ENCODE peak calls at places on chromosomes 13 and 19, in five cellular contexts. Q, W, A, N and G are unnamed samples.

GRCh38 chr13:42561752-42562467 is 12.0 kb upstream of the TNFSF11 start:
- DNase-seq in Q (no peak), W (no peak), A (no peak), N (no peak), G (no peak)

GRCh38 chr13:93948523-93948922 is 531.0 kb downstream of the DCT start:
- DNase-seq in Q (no peak), W (no peak), A (no peak), N (no peak), G (no peak)

GRCh38 chr13:40060318-40061007 is 405.0 kb downstream of the COG6 start:
- DNase-seq in Q (no peak), W (no peak), A (no peak), N (no peak), G (peak)

GRCh38 chr13:19606152-19606551 is 27.3 kb upstream of the MPHOSPH8 start:
- DNase-seq in Q (no peak), W (peak), A (no peak), N (no peak), G (no peak)

GRCh38 chr13:110347535-110348308 is 40.6 kb downstream of the COL4A2 start:
- DNase-seq in Q (no peak), W (peak), A (no peak), N (no peak), G (peak)

GRCh38 chr19:31676271-31677004 is 327.2 kb upstream of the TSHZ3 start:
- DNase-seq in Q (no peak), W (peak), A (peak), N (no peak), G (no peak)

GRCh38 chr19:15551183-15552004 is 43.1 kb downstream of the CYP4F22 start:
- DNase-seq in Q (peak), W (peak), A (peak), N (no peak), G (no peak)

GRCh38 chr19:3618144-3618810 is 8.3 kb downstream of the CACTIN start:
- DNase-seq in Q (peak), W (peak), A (peak), N (no peak), G (peak)

GRCh38 chr13:75774176-75774575 is 138.0 kb downstream of the LMO7 start:
- DNase-seq in Q (no peak), W (no peak), A (no peak), N (no peak), G (no peak)

GRCh38 chr13:109862627-109863026 is 76.2 kb upstream of the IRS2 start:
- DNase-seq in Q (no peak), W (no peak), A (no peak), N (no peak), G (no peak)

GRCh38 chr13:98142427-98143156 is at the start of gene FARP1:
- DNase-seq in Q (peak), W (peak), A (peak), N (no peak), G (peak)

GRCh38 chr19:2110822-2111221 is 14.1 kb downstream of the IZUMO4 start:
- DNase-seq in Q (no peak), W (no peak), A (no peak), N (no peak), G (no peak)

GRCh38 chr19:18589380-18590272 is 1.0 kb downstream of the REX1BD start:
- DNase-seq in Q (peak), W (peak), A (peak), N (no peak), G (peak)

GRCh38 chr19:41425174-41426115 is 1.7 kb downstream of the B3GNT8 start:
- DNase-seq in Q (peak), W (no peak), A (no peak), N (no peak), G (no peak)

GRCh38 chr13:112634102-112634501 is 46.1 kb upstream of the TUBGCP3 start:
- DNase-seq in Q (peak), W (no peak), A (no peak), N (no peak), G (no peak)

GRCh38 chr19:17171874-17172273 is 43.3 kb upstream of the USE1 start:
- DNase-seq in Q (no peak), W (no peak), A (no peak), N (no peak), G (no peak)

GRCh38 chr13:113669871-113670341 is 2.9 kb downstream of the GRK1 start:
- DNase-seq in Q (peak), W (no peak), A (no peak), N (no peak), G (peak)

GRCh38 chr19:57527136-57527881 is at the start of gene ZNF549:
- DNase-seq in Q (peak), W (peak), A (peak), N (no peak), G (peak)

GRCh38 chr13:41468631-41469030 is 11.3 kb downstream of the RGCC start:
- DNase-seq in Q (no peak), W (no peak), A (no peak), N (no peak), G (no peak)

GRCh38 chr19:35336166-35336955 is 7.4 kb downstream of the CD22 start:
- DNase-seq in Q (peak), W (no peak), A (no peak), N (no peak), G (no peak)

GRCh38 chr19:47697863-47698609 is 15.2 kb upstream of the EHD2 start:
- DNase-seq in Q (peak), W (peak), A (peak), N (no peak), G (no peak)

GRCh38 chr13:30196025-30196424 is 111.3 kb downstream of the KATNAL1 start:
- DNase-seq in Q (no peak), W (no peak), A (no peak), N (no peak), G (no peak)

GRCh38 chr19:31666126-31666525 is 316.9 kb upstream of the TSHZ3 start:
- DNase-seq in Q (no peak), W (no peak), A (no peak), N (no peak), G (no peak)

GRCh38 chr13:65260938-65261880 is 1968.9 kb downstream of the PCDH9 start:
- DNase-seq in Q (no peak), W (no peak), A (no peak), N (no peak), G (no peak)

GRCh38 chr13:86567119-86567518 is 767.9 kb upstream of the SLITRK6 start:
- DNase-seq in Q (no peak), W (no peak), A (no peak), N (no peak), G (no peak)

GRCh38 chr19:45643024-45643926 is 4.1 kb upstream of the EML2 start:
- DNase-seq in Q (peak), W (peak), A (peak), N (no peak), G (no peak)

GRCh38 chr13:107765724-107766436 is 449.5 kb downstream of the LIG4 start:
- DNase-seq in Q (no peak), W (no peak), A (no peak), N (no peak), G (no peak)

GRCh38 chr13:26811636-26812035 is 51.0 kb upstream of the GPR12 start:
- DNase-seq in Q (no peak), W (no peak), A (no peak), N (no peak), G (no peak)

GRCh38 chr19:46716013-46716671 is 772 bp downstream of the PRKD2 start:
- DNase-seq in Q (peak), W (no peak), A (peak), N (no peak), G (peak)

GRCh38 chr13:62846302-62846701 is 1430.7 kb upstream of the PCDH20 start:
- DNase-seq in Q (no peak), W (no peak), A (no peak), N (no peak), G (no peak)

GRCh38 chr19:6138066-6138465 is 2.6 kb downstream of the ACSBG2 start:
- DNase-seq in Q (no peak), W (no peak), A (no peak), N (no peak), G (no peak)

GRCh38 chr13:89721216-89721615 is 1626.3 kb upstream of the MIR17HG start:
- DNase-seq in Q (no peak), W (no peak), A (no peak), N (no peak), G (no peak)

GRCh38 chr19:24032651-24033050 is 54.3 kb upstream of the ZNF254 start:
- DNase-seq in Q (no peak), W (no peak), A (peak), N (no peak), G (no peak)

GRCh38 chr19:14405758-14406644 is 13.1 kb downstream of the DDX39A start:
- DNase-seq in Q (peak), W (peak), A (peak), N (no peak), G (peak)

GRCh38 chr13:41311607-41312500 is 787 bp downstream of the NAA16 start:
- DNase-seq in Q (peak), W (peak), A (peak), N (no peak), G (no peak)

GRCh38 chr19:55536951-55537740 is at the start of gene SBK2:
- DNase-seq in Q (no peak), W (peak), A (no peak), N (no peak), G (no peak)
- TF ChIP-seq CTCF in Q (no peak), W (peak), A (no peak), N (no peak), G (no peak)

GRCh38 chr13:31914843-31915242 is 116.7 kb upstream of the FRY start:
- DNase-seq in Q (no peak), W (no peak), A (no peak), N (no peak), G (no peak)

GRCh38 chr13:31910633-31911032 is 120.9 kb upstream of the FRY start:
- DNase-seq in Q (no peak), W (no peak), A (no peak), N (no peak), G (no peak)

GRCh38 chr13:31909889-31910551 is 121.6 kb upstream of the FRY start:
- DNase-seq in Q (no peak), W (peak), A (peak), N (no peak), G (no peak)

GRCh38 chr13:31912641-31913401 is 118.8 kb upstream of the FRY start:
- DNase-seq in Q (no peak), W (no peak), A (no peak), N (no peak), G (no peak)

GRCh38 chr13:31913459-31913858 is 118.1 kb upstream of the FRY start:
- DNase-seq in Q (no peak), W (no peak), A (no peak), N (no peak), G (no peak)
- TF ChIP-seq CTCF in Q (no peak), W (no peak), A (no peak), N (no peak), G (peak)

DNA sequence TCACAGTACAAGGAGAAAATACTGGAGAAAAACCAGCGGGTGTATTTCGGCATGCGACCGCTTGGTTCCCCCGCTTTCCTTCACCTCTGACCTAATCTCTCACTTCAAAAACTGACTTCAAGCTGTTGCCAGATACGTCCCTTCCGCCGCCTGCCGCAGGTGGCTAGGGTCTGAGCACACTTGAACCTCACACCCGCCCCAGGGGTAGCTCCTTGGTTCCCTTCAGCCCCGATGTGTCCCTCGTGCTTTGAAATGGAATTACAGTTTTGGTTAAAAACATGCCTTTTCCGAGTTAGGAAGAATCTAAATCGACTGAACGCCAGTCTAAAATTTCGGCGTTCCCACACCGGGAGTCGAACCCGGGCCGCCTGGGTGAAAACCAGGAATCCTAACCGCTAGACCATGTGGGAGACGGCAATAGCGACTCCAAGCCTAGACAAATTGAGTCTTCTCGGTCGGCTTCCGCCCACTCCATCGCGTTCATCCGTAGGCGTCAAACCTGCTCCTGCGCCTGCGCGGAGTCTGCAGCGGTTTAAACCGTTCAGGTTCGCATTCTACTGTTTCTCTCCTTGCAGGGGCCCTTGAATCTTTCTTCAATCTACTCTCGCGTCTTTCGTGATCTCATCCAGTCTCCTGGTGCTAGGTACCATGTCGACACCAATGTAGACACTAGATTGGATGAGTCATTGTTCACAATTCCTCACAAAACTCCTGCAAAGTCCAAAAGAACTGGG is 71.5 kb downstream of the NUFIP1 start:
- DNase-seq in Q (peak), W (peak), A (peak), N (peak), G (peak)
- TF ChIP-seq CTCF in Q (peak), W (no peak), A (no peak), N (no peak), G (no peak)

GRCh38 chr13:45731455-45731854 is 29.3 kb downstream of the CBY2 start:
- DNase-seq in Q (no peak), W (no peak), A (no peak), N (no peak), G (no peak)

DNA sequence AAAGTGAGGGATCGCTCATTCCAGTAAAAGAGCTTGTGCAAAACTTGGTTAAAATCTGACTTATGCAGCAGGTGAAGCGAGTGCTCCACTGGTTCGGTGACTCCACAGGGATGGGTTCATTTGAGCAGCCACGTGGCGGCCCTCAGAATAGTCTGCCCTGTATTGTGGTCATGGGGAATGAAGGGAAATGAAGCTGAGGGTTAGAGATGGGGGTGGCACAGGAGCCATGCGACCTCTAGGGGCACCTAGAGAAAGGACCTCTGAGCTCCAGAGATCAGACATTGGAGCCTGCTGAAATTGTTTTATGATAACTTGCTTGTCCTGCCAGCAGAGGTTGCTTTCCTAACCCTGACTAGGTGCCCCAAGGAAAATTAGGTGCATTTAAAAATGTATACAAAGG is 26.6 kb downstream of the CBY2 start:
- DNase-seq in Q (no peak), W (peak), A (no peak), N (no peak), G (no peak)
- TF ChIP-seq CTCF in Q (no peak), W (no peak), A (no peak), N (no peak), G (peak)

DNA sequence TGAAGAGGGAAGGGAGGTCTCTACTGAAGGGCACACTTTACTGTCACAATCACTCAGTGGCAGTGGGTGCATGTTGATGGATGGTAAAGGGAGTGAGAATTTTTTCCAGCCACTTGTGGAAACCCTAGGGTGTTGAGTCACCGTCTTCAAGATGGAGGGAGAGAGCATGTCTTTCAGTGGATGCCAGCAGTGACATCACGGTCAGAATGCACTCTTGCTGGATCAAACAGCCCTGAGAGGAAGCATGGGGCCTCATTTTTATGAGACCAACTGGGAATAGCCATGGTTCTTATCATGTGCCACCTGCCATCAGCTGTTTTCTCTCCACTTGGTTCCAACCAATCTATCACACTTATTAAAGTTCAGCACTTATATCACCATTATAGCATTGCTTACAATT is 182.5 kb downstream of the KCNRG start:
- DNase-seq in Q (no peak), W (no peak), A (no peak), N (no peak), G (no peak)
- TF ChIP-seq CTCF in Q (no peak), W (no peak), A (no peak), N (no peak), G (no peak)

GRCh38 chr19:5078666-5079409 is 109.9 kb downstream of the KDM4B start:
- DNase-seq in Q (no peak), W (no peak), A (no peak), N (no peak), G (no peak)
- TF ChIP-seq CTCF in Q (no peak), W (no peak), A (no peak), N (no peak), G (no peak)

GRCh38 chr19:40279120-40279551 is 6.0 kb downstream of the AKT2 start:
- DNase-seq in Q (peak), W (no peak), A (peak), N (peak), G (peak)
- TF ChIP-seq CTCF in Q (no peak), W (no peak), A (no peak), N (no peak), G (no peak)

GRCh38 chr13:80604094-80604493 is 263.2 kb upstream of the SPRY2 start:
- DNase-seq in Q (no peak), W (no peak), A (no peak), N (no peak), G (no peak)
- TF ChIP-seq CTCF in Q (no peak), W (no peak), A (no peak), N (no peak), G (no peak)

GRCh38 chr19:37304190-37304883 is 66.6 kb upstream of the ZNF527 start:
- DNase-seq in Q (peak), W (no peak), A (no peak), N (no peak), G (no peak)

GRCh38 chr19:37304884-37305255 is 66.0 kb upstream of the ZNF527 start:
- DNase-seq in Q (no peak), W (no peak), A (no peak), N (no peak), G (no peak)

GRCh38 chr19:37313335-37313627 is 57.6 kb upstream of the ZNF527 start:
- DNase-seq in Q (no peak), W (no peak), A (no peak), N (no peak), G (no peak)

GRCh38 chr19:37306383-37306963 is 64.4 kb upstream of the ZNF527 start:
- DNase-seq in Q (no peak), W (no peak), A (no peak), N (no peak), G (no peak)

GRCh38 chr19:37309834-37310575 is 60.9 kb upstream of the ZNF527 start:
- DNase-seq in Q (no peak), W (peak), A (peak), N (no peak), G (no peak)
- TF ChIP-seq CTCF in Q (no peak), W (no peak), A (no peak), N (no peak), G (peak)